ENCODE peak calls at places on chromosomes 4 and X, in five cellular contexts. L is PC-3, E is left ventricle myocardium inferior, Y is tibial nerve, W is HCT116. M is an unnamed sample. For H3K27me3, the result is how much of the 10 kb centered on the place peaks cover.

GRCh38 chrX:154040307-154040756 is 20.6 kb upstream of the IRAK1 start:
- DNase-seq in L (no peak), E (no peak), Y (no peak), W (no peak), M (peak)

GRCh38 chr4:156495836-156496235 is 475.8 kb downstream of the PDGFC start:
- DNase-seq in L (peak), E (no peak), Y (no peak), W (no peak), M (no peak)

GRCh38 chr4:43374352-43374751 is 481.8 kb downstream of the GRXCR1 start:
- DNase-seq in L (no peak), E (no peak), Y (no peak), W (no peak), M (no peak)

GRCh38 chr4:6688879-6689505 is 4.7 kb upstream of the S100P start:
- DNase-seq in L (peak), E (no peak), Y (peak), W (peak), M (peak)

GRCh38 chrX:123665197-123665596 is 67.7 kb downstream of the THOC2 start:
- DNase-seq in L (peak), E (no peak), Y (no peak), W (no peak), M (no peak)

GRCh38 chrX:38375888-38376287 is 23.5 kb downstream of the OTC start:
- DNase-seq in L (peak), E (no peak), Y (no peak), W (peak), M (no peak)

GRCh38 chrX:15938072-15938471 is 83.5 kb upstream of the AP1S2 start:
- DNase-seq in L (no peak), E (no peak), Y (no peak), W (no peak), M (no peak)

GRCh38 chrX:119381349-119381944 is 17.7 kb upstream of the SLC25A43 start:
- DNase-seq in L (no peak), E (no peak), Y (no peak), W (no peak), M (no peak)

GRCh38 chr4:98482847-98483806 is 175.3 kb downstream of the TSPAN5 start:
- DNase-seq in L (peak), E (no peak), Y (no peak), W (peak), M (no peak)

GRCh38 chrX:136810493-136810892 is 29.8 kb upstream of the ARHGEF6 start:
- DNase-seq in L (no peak), E (no peak), Y (no peak), W (no peak), M (no peak)

GRCh38 chrX:39850630-39851152 is 247.1 kb downstream of the BCOR start:
- DNase-seq in L (no peak), E (no peak), Y (no peak), W (no peak), M (no peak)

GRCh38 chr4:17232575-17233253 is 279.2 kb downstream of the QDPR start:
- DNase-seq in L (no peak), E (peak), Y (no peak), W (peak), M (peak)

GRCh38 chrX:151724563-151725337 is 8.9 kb downstream of the FATE1 start:
- DNase-seq in L (no peak), E (no peak), Y (no peak), W (no peak), M (no peak)

GRCh38 chr4:19983072-19983471 is 268.6 kb upstream of the SLIT2 start:
- DNase-seq in L (peak), E (no peak), Y (no peak), W (no peak), M (peak)

GRCh38 chr4:18247189-18247588 is 225.6 kb upstream of the LCORL start:
- DNase-seq in L (no peak), E (no peak), Y (no peak), W (no peak), M (no peak)

GRCh38 chr4:113050361-113050760 is 908 bp downstream of the ANK2 start:
- DNase-seq in L (no peak), E (no peak), Y (no peak), W (no peak), M (no peak)

DNA sequence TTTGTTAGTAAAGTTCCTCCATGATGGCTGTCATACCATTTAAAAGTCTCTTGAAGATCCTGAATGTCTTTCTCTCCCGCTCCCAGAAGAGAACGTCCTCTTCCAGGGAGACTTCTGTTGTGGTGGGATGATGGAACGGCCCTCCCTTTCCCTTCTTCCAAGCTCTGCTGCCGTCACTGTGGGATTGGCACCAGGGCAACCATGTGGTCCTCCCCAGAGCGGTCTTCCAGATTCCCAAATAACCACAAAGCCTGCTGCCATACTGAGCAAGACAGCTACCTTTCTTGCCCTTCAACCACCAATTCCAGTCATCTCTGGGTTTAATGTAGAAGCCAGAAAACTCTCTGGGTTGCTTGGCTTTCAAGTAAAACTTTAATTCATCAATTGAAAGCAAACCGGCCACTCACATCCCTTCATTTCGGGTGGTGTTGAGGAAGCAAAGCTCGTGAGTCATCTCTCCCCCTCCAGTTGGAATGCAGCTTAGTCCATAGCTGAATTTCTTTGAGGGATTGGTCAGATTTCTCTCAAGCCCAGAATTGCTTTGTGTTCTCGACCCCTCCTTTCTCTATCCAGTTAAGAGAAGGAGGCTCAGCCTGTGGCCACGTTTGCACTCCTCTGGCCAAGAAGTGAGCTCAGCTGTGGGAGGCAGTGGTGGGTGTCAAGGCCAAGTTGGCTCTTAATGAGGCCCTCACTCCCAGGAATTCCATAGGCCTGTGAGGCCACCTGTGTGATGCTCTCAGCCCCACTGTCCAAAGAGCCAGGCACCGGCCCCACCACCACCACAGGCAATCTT is 36.9 kb downstream of the FHDC1 start:
- DNase-seq in L (peak), E (no peak), Y (no peak), W (no peak), M (peak)
- H3K4me3 ChIP-seq in L (no peak), E (no peak), Y (no peak), W (no peak), M (no peak)

DNA sequence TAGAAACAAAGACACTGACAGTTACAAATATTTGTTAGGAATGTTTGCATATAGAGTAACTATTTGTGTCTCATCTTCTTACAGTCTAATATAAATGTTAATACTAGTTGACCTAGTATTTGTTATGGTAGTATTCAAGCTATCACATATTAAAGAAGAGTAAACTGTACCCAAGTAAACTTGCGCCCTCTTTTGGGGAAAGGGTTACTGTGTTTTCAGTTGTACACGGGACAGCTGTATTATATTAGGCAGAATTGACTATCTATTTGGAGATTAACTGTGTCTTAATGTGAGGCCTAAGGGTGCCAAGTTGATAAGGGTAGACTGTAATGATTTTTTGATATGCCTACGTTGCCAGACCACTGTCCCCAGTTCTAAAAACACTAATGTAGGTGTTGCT is 172.9 kb upstream of the CXCL13 start:
- DNase-seq in L (peak), E (no peak), Y (no peak), W (no peak), M (no peak)
- TF ChIP-seq CTCF in L (peak), E (no peak), Y (no peak), W (peak), M (no peak)

GRCh38 chrX:50471390-50471789 is 765 bp upstream of the DGKK start:
- DNase-seq in L (no peak), E (no peak), Y (no peak), W (no peak), M (no peak)

GRCh38 chrX:50470103-50471031 is at the start of gene DGKK:
- DNase-seq in L (no peak), E (no peak), Y (no peak), W (no peak), M (no peak)

DNA sequence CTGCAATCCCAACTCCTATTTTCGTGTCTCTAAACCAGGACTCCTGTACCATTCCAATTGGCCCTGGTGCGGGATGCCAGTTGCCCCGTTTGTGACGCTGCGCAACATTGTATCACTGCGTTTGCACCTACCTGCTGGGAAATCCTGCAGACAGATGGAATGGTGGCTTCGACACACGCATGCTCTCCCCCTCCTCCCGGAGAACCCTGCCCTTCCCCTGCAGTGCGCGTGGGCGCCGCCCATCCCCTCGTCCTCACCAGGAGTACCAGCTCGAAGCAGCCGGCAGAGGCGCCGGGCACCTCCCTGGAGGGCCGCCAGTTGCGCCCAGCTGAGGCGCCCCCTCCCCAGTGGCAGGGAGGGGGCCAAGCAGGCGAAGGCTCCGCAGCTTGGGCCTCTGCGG is 1.4 kb downstream of the DGKK start:
- DNase-seq in L (no peak), E (no peak), Y (no peak), W (no peak), M (no peak)
- H3K27me3 ChIP-seq in L (under half), E (half or more), Y (half or more), W (under half), M (under half)

DNA sequence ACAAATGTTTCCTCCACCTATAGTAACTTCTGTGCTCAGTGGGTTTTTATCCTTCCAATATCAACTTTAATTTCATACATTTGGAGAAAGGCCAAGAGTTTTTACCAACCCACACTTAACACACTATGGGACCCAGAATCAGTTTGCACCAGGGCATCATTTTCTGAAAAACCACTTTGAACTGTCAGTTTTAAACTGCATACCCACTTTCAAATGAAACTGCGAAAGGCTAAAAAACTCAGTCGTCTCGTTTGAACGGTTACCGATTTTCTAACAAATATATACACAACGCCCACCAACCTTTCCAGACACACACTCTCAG is 440 bp downstream of the ABCG2 start:
- DNase-seq in L (no peak), E (no peak), Y (no peak), W (no peak), M (no peak)
- H3K4me3 ChIP-seq in L (no peak), E (peak), Y (peak), W (peak), M (peak)

GRCh38 chr4:139082750-139083532 is 67.4 kb downstream of the NOCT start:
- DNase-seq in L (peak), E (peak), Y (peak), W (peak), M (peak)

GRCh38 chr4:139084425-139085093 is 69.0 kb downstream of the NOCT start:
- DNase-seq in L (no peak), E (no peak), Y (no peak), W (no peak), M (no peak)

GRCh38 chr4:139078926-139079325 is 63.3 kb downstream of the NOCT start:
- DNase-seq in L (no peak), E (no peak), Y (no peak), W (no peak), M (no peak)

GRCh38 chr4:139085141-139085540 is 69.6 kb downstream of the NOCT start:
- DNase-seq in L (peak), E (no peak), Y (no peak), W (no peak), M (no peak)

DNA sequence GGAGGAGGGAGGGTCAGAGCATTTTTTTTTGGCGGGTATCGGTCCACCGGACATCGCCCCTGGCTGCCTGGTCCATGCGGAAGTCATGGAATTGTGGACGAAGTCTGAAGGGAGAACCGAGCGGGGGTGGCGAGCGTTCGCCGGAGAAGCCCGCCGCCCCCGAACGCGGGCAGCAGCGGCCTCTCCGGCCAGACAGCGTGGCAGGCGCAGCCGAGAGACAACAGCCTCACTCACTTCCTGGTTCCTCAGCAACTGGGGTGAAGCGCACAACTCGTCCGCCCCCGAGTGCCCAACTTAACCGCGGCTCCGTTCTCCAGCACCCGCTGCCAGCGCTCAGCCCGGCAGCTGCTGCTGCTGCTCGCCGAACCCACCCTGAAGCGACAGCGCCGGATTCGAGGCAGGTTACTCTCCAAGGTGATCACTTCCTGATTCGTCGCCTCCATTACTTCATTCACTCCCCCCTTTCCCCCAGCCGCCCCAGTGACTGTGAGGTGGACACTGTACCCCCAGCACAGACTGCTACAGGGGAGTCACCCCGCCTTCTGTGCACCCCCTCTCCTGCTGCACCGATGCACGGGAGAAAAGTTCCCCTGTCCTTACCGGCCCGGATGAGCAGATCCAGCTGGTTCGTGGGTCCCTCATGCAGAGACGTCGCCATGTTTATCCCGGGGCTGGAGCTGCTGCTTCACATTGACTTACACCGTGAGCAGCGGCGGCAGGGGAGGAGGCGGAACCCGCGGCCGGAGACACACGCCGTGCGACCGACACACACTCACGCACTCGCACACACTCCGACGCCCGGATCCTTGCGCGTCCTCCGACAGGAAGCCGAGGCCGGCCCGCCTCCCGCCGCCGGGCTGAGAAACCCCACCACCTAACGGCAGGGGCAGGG is 68.2 kb downstream of the NOCT start:
- DNase-seq in L (peak), E (peak), Y (peak), W (peak), M (no peak)
- TF ChIP-seq CTCF in L (no peak), E (peak), Y (peak), W (no peak), M (peak)

GRCh38 chrX:120823554-120823953 is 52.1 kb downstream of the CT47B1 start:
- DNase-seq in L (peak), E (no peak), Y (no peak), W (no peak), M (no peak)
- H3K27me3 ChIP-seq in L (under half), E (under half), Y (under half), W (under half), M (under half)

GRCh38 chr4:25161599-25161960 is 1.3 kb upstream of the SEPSECS start:
- DNase-seq in L (peak), E (no peak), Y (no peak), W (no peak), M (no peak)
- H3K4me3 ChIP-seq in L (peak), E (peak), Y (peak), W (peak), M (peak)

GRCh38 chr4:41025824-41026223 is 188.5 kb downstream of the APBB2 start:
- DNase-seq in L (no peak), E (no peak), Y (no peak), W (no peak), M (no peak)
- TF ChIP-seq CTCF in L (no peak), E (no peak), Y (no peak), W (no peak), M (no peak)

DNA sequence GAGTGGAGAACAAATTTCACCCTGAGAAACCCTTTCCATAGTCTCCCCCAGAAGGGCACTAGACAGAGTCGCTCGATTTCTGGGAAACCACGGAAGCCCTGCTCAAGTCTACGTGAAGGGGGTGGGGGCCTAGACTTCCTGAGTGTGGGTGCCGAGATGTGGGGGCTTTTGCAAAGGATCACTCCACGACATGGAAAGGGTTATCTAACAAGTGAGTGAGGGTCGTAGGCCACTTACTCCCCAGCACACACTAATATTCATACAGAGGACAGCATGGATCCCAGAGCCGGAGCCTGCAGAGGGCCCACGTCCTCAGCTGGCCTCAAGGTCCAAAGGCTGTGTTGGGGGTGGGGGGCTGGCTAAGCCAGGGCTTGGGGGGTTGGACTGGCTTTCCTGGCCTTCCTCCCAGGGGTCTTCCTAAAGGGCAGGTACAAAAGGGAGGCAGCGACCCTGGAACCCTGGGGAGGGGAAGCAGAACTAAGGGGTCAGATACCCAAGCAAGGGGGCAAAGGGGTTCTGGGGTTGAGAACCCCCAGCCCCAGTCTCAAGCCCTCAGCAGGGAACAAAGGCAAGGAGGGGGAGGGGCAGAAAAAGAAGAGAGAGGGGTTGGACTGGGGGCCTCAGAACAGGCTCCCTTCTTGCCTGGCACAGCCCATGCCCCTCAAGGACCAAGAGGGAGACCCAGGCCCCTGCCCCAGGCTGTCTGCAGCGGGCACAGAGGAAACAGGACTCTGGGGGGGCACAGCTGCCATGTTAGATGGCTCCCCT is 1.6 kb downstream of the HMX1 start:
- DNase-seq in L (no peak), E (no peak), Y (no peak), W (no peak), M (no peak)
- H3K27me3 ChIP-seq in L (under half), E (half or more), Y (half or more), W (under half), M (under half)

DNA sequence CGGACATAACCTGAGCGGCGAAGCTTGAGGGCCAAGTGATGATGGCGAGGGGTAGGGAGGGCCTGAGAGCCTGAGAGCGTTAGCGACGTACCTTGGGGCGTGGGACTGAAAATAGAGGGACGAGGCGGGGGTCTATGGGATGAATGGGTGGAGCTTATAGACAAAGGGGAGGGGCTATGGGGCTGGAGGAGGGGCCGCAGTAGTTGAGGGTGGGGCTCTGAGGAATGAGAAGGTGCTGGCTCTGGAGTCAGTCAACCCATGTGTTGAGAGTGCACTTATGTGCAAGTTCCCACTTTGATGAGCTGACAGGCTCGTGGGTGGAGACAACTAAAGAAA is 469 bp downstream of the TBC1D25 start:
- DNase-seq in L (no peak), E (no peak), Y (peak), W (peak), M (no peak)
- H3K4me3 ChIP-seq in L (peak), E (peak), Y (peak), W (peak), M (peak)

M was measured in BJ.